ENCODE peak calls at places on chromosomes 6 and 20, in seven cellular contexts. One of them, this sample, is unnamed.

GRCh38 chr20:2873747-2874041 is 413 bp downstream of the PTPRA start:
- DNase-seq in activated T-cell treated with anti-CD3 and anti-CD28 coated beads for 24 hours: peak
- DNase-seq in kidney tubule cell: no peak
- DNase-seq in GM04503: no peak
- DNase-seq in NCI-H1092: peak
- DNase-seq in mucosa of descending colon: peak
- DNase-seq in NCI-H187: no peak
- DNase-seq in this sample: peak

GRCh38 chr20:18676366-18676765 is 88.5 kb downstream of the DTD1 start:
- DNase-seq in activated T-cell treated with anti-CD3 and anti-CD28 coated beads for 24 hours: no peak
- DNase-seq in kidney tubule cell: no peak
- DNase-seq in GM04503: no peak
- DNase-seq in NCI-H1092: no peak
- DNase-seq in mucosa of descending colon: no peak
- DNase-seq in NCI-H187: no peak
- DNase-seq in this sample: no peak

GRCh38 chr6:46051962-46052361 is 36.3 kb upstream of the CLIC5 start:
- DNase-seq in activated T-cell treated with anti-CD3 and anti-CD28 coated beads for 24 hours: no peak
- DNase-seq in kidney tubule cell: no peak
- DNase-seq in GM04503: no peak
- DNase-seq in NCI-H1092: no peak
- DNase-seq in mucosa of descending colon: no peak
- DNase-seq in NCI-H187: no peak
- DNase-seq in this sample: no peak

GRCh38 chr6:135323202-135323668 is 142.1 kb downstream of the MYB start:
- DNase-seq in activated T-cell treated with anti-CD3 and anti-CD28 coated beads for 24 hours: no peak
- DNase-seq in kidney tubule cell: no peak
- DNase-seq in GM04503: no peak
- DNase-seq in NCI-H1092: no peak
- DNase-seq in mucosa of descending colon: no peak
- DNase-seq in NCI-H187: no peak
- DNase-seq in this sample: peak

GRCh38 chr20:48957053-48957481 is 35.6 kb downstream of the ARFGEF2 start:
- DNase-seq in activated T-cell treated with anti-CD3 and anti-CD28 coated beads for 24 hours: no peak
- DNase-seq in kidney tubule cell: no peak
- DNase-seq in GM04503: no peak
- DNase-seq in NCI-H1092: no peak
- DNase-seq in mucosa of descending colon: no peak
- DNase-seq in NCI-H187: no peak
- DNase-seq in this sample: no peak

GRCh38 chr6:125285936-125286335 is 15.8 kb downstream of the HDDC2 start:
- DNase-seq in activated T-cell treated with anti-CD3 and anti-CD28 coated beads for 24 hours: no peak
- DNase-seq in kidney tubule cell: no peak
- DNase-seq in GM04503: no peak
- DNase-seq in NCI-H1092: no peak
- DNase-seq in mucosa of descending colon: no peak
- DNase-seq in NCI-H187: no peak
- DNase-seq in this sample: no peak

GRCh38 chr6:30740540-30740870 is 2.0 kb downstream of the FLOT1 start:
- DNase-seq in activated T-cell treated with anti-CD3 and anti-CD28 coated beads for 24 hours: no peak
- DNase-seq in kidney tubule cell: no peak
- DNase-seq in GM04503: no peak
- DNase-seq in NCI-H1092: no peak
- DNase-seq in mucosa of descending colon: no peak
- DNase-seq in NCI-H187: no peak
- DNase-seq in this sample: no peak

GRCh38 chr20:63125581-63125892 is 90.4 kb downstream of the YTHDF1 start:
- DNase-seq in activated T-cell treated with anti-CD3 and anti-CD28 coated beads for 24 hours: no peak
- DNase-seq in kidney tubule cell: no peak
- DNase-seq in GM04503: no peak
- DNase-seq in NCI-H1092: no peak
- DNase-seq in mucosa of descending colon: no peak
- DNase-seq in NCI-H187: no peak
- DNase-seq in this sample: no peak

GRCh38 chr20:49320460-49320859 is 42.6 kb upstream of the ZNFX1 start:
- DNase-seq in activated T-cell treated with anti-CD3 and anti-CD28 coated beads for 24 hours: no peak
- DNase-seq in kidney tubule cell: peak
- DNase-seq in GM04503: no peak
- DNase-seq in NCI-H1092: no peak
- DNase-seq in mucosa of descending colon: no peak
- DNase-seq in NCI-H187: no peak
- DNase-seq in this sample: no peak

GRCh38 chr6:79949235-79949634 is 1.9 kb upstream of the ELOVL4 start:
- DNase-seq in activated T-cell treated with anti-CD3 and anti-CD28 coated beads for 24 hours: peak
- DNase-seq in kidney tubule cell: peak
- DNase-seq in GM04503: no peak
- DNase-seq in NCI-H1092: peak
- DNase-seq in mucosa of descending colon: peak
- DNase-seq in NCI-H187: no peak
- DNase-seq in this sample: peak

This sample was measured in stimulated activated naive B cell treated with anti-CD40 and anti-IgM and Interleukin-4, amounts not matched to agents 10 μg/mL and 1 μg/mL and 100 μg/mL, for 72 hours.